ENCODE peak calls at places on chromosomes 2 and 18, in seven cellular contexts. T, G, B, E, D, Y and M are unnamed samples.

GRCh38 chr2:202609381-202610145 is 25.2 kb upstream of the FAM117B start:
- DNase-seq in T (no peak), G (no peak), B (no peak), E (no peak), D (no peak), Y (no peak), M (no peak)

GRCh38 chr2:3986063-3986462 is 282.7 kb downstream of the DCDC2C start:
- DNase-seq in T (no peak), G (no peak), B (no peak), E (no peak), D (no peak), Y (no peak), M (no peak)

GRCh38 chr2:10773841-10774341 is 38.7 kb downstream of the PDIA6 start:
- DNase-seq in T (no peak), G (no peak), B (peak), E (no peak), D (no peak), Y (no peak), M (no peak)

GRCh38 chr18:31675404-31675803 is 9.0 kb downstream of the B4GALT6 start:
- DNase-seq in T (no peak), G (no peak), B (no peak), E (no peak), D (no peak), Y (no peak), M (no peak)

GRCh38 chr18:11570770-11571169 is 38.6 kb upstream of the SLC35G4 start:
- DNase-seq in T (no peak), G (no peak), B (no peak), E (peak), D (no peak), Y (no peak), M (no peak)

GRCh38 chr18:60295776-60296175 is 76.8 kb downstream of the MC4R start:
- DNase-seq in T (no peak), G (no peak), B (no peak), E (no peak), D (no peak), Y (peak), M (peak)

GRCh38 chr2:86150502-86150901 is 44.5 kb downstream of the PTCD3 start:
- DNase-seq in T (no peak), G (no peak), B (no peak), E (no peak), D (no peak), Y (no peak), M (no peak)

GRCh38 chr18:23719634-23720201 is 30.5 kb downstream of the LAMA3 start:
- DNase-seq in T (peak), G (peak), B (no peak), E (peak), D (no peak), Y (peak), M (peak)

GRCh38 chr2:172429351-172429968 is 2.1 kb downstream of the ITGA6 start:
- DNase-seq in T (no peak), G (peak), B (no peak), E (peak), D (no peak), Y (peak), M (peak)

GRCh38 chr2:200735061-200735460 is 76.6 kb upstream of the BZW1 start:
- DNase-seq in T (no peak), G (no peak), B (no peak), E (no peak), D (no peak), Y (no peak), M (no peak)

GRCh38 chr2:60778352-60778751 is 22.3 kb downstream of the PAPOLG start:
- DNase-seq in T (no peak), G (no peak), B (no peak), E (no peak), D (no peak), Y (no peak), M (no peak)

GRCh38 chr2:36609507-36609906 is 11.5 kb upstream of the FEZ2 start:
- DNase-seq in T (no peak), G (no peak), B (no peak), E (no peak), D (no peak), Y (no peak), M (no peak)

GRCh38 chr2:9690716-9691498 is 60.1 kb upstream of the YWHAQ start:
- DNase-seq in T (no peak), G (no peak), B (no peak), E (no peak), D (no peak), Y (no peak), M (no peak)

GRCh38 chr2:111216811-111217652 is 96.3 kb downstream of the BCL2L11 start:
- DNase-seq in T (no peak), G (peak), B (no peak), E (no peak), D (no peak), Y (no peak), M (no peak)

GRCh38 chr18:70578480-70578879 is 289.6 kb downstream of the SOCS6 start:
- DNase-seq in T (no peak), G (no peak), B (no peak), E (no peak), D (peak), Y (peak), M (peak)
- TF ChIP-seq CTCF in T (peak), G (no peak), B (no peak), E (no peak), D (peak), Y (peak), M (no peak)

GRCh38 chr2:25561136-25561850 is 112.1 kb downstream of the DTNB start:
- DNase-seq in T (no peak), G (no peak), B (no peak), E (no peak), D (peak), Y (no peak), M (no peak)

GRCh38 chr2:25567406-25567805 is 106.0 kb downstream of the DTNB start:
- DNase-seq in T (peak), G (no peak), B (no peak), E (peak), D (no peak), Y (peak), M (peak)

GRCh38 chr2:25570161-25570840 is 103.1 kb downstream of the DTNB start:
- DNase-seq in T (no peak), G (no peak), B (no peak), E (peak), D (no peak), Y (no peak), M (no peak)

GRCh38 chr2:25566694-25567093 is 106.7 kb downstream of the DTNB start:
- DNase-seq in T (no peak), G (no peak), B (no peak), E (peak), D (no peak), Y (no peak), M (no peak)

DNA sequence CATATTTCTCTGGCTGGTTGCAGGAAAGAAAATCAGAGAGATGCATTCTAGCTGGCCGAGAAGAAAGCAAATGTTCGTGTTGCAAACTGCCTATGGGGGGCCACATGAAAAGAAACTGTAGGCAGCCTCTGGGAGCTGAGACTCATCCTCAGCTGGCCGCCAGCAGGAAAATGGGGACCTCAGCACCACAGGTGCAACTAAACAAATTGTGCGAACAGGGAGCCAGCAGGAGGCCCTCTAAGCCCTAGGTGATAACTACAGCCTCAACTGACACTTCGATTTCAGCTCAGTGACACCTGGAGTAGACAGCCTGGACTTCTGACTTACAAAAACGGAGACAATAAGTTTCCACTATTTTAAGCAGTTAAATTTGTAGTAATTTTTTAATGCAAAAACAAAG is 107.3 kb downstream of the DTNB start:
- DNase-seq in T (no peak), G (no peak), B (no peak), E (no peak), D (no peak), Y (no peak), M (no peak)
- TF ChIP-seq CTCF in T (no peak), G (no peak), B (no peak), E (no peak), D (no peak), Y (no peak), M (no peak)

GRCh38 chr2:5981241-5982055 is 289.3 kb downstream of the SOX11 start:
- DNase-seq in T (no peak), G (no peak), B (no peak), E (no peak), D (peak), Y (peak), M (no peak)
- TF ChIP-seq CTCF in T (no peak), G (no peak), B (no peak), E (no peak), D (no peak), Y (no peak), M (no peak)

GRCh38 chr18:46408334-46408987 is 248.6 kb downstream of the LOXHD1 start:
- DNase-seq in T (no peak), G (no peak), B (no peak), E (no peak), D (peak), Y (no peak), M (no peak)
- TF ChIP-seq CTCF in T (peak), G (no peak), B (no peak), E (no peak), D (peak), Y (peak), M (no peak)

GRCh38 chr2:120204417-120204816 is 18.8 kb downstream of the TMEM185B start:
- DNase-seq in T (no peak), G (no peak), B (peak), E (no peak), D (no peak), Y (no peak), M (no peak)

GRCh38 chr2:120204945-120205670 is 18.1 kb downstream of the TMEM185B start:
- DNase-seq in T (no peak), G (no peak), B (no peak), E (no peak), D (no peak), Y (no peak), M (no peak)

GRCh38 chr2:120203341-120204021 is 19.7 kb downstream of the TMEM185B start:
- DNase-seq in T (no peak), G (no peak), B (peak), E (no peak), D (peak), Y (no peak), M (no peak)

GRCh38 chr2:120204022-120204405 is 19.2 kb downstream of the TMEM185B start:
- DNase-seq in T (no peak), G (no peak), B (no peak), E (no peak), D (peak), Y (no peak), M (no peak)

GRCh38 chr2:120205901-120206581 is 17.2 kb downstream of the TMEM185B start:
- DNase-seq in T (no peak), G (peak), B (peak), E (no peak), D (peak), Y (peak), M (peak)
- TF ChIP-seq CTCF in T (peak), G (no peak), B (no peak), E (peak), D (peak), Y (peak), M (no peak)